ENCODE peak calls at places on chromosomes 7 and 10, in five cellular contexts. One of them, this sample, is unnamed.
A peak's percentile ranks its signal among the peaks of the same experiment; 100 is the strongest.

GRCh38 chr7:107721286-107721685 is 22.7 kb upstream of the CBLL1 start:
- DNase-seq in Calu3: no peak
- DNase-seq in H9: no peak
- DNase-seq in A549: no peak
- DNase-seq in hypothalamus: no peak
- DNase-seq in this sample: no peak

GRCh38 chr7:5396999-5397656 is 26.5 kb downstream of the TNRC18 start:
- DNase-seq in Calu3: peak; percentile 99
- DNase-seq in hypothalamus: no peak
- DNase-seq in A549: peak; percentile 96
- DNase-seq in H9: no peak
- DNase-seq in this sample: peak; percentile 98

GRCh38 chr7:120052884-120053382 is 220.0 kb upstream of the KCND2 start:
- DNase-seq in A549: no peak
- DNase-seq in hypothalamus: no peak
- DNase-seq in H9: no peak
- DNase-seq in Calu3: peak; percentile 40
- DNase-seq in this sample: no peak

GRCh38 chr10:111445709-111446108 is 368.9 kb downstream of the ADRA2A start:
- DNase-seq in A549: no peak
- DNase-seq in hypothalamus: no peak
- DNase-seq in Calu3: no peak
- DNase-seq in H9: no peak
- DNase-seq in this sample: no peak

GRCh38 chr10:89348458-89348857 is 20.7 kb downstream of the IFIT3 start:
- DNase-seq in A549: no peak
- DNase-seq in H9: no peak
- DNase-seq in hypothalamus: no peak
- DNase-seq in Calu3: no peak
- DNase-seq in this sample: peak; percentile 14

GRCh38 chr7:97418312-97418711 is 300.8 kb downstream of the SDHAF3 start:
- DNase-seq in H9: peak; percentile 39
- DNase-seq in Calu3: no peak
- DNase-seq in A549: peak; percentile 15
- DNase-seq in hypothalamus: no peak
- DNase-seq in this sample: peak; percentile 40

GRCh38 chr7:101586078-101586941 is 42.8 kb downstream of the MYL10 start:
- DNase-seq in A549: no peak
- DNase-seq in hypothalamus: no peak
- DNase-seq in H9: no peak
- DNase-seq in Calu3: no peak
- DNase-seq in this sample: no peak

GRCh38 chr7:1229334-1229935 is 3.2 kb upstream of the UNCX start:
- DNase-seq in H9: peak; percentile 49
- DNase-seq in Calu3: no peak
- DNase-seq in A549: no peak
- DNase-seq in hypothalamus: no peak
- DNase-seq in this sample: no peak

GRCh38 chr10:88080213-88080612 is 216.8 kb downstream of the PTEN start:
- DNase-seq in hypothalamus: no peak
- DNase-seq in A549: peak; percentile 37
- DNase-seq in H9: no peak
- DNase-seq in Calu3: peak; percentile 33
- DNase-seq in this sample: no peak

GRCh38 chr10:110783509-110784103 is 88.1 kb upstream of the PDCD4 start:
- DNase-seq in A549: no peak
- DNase-seq in Calu3: no peak
- DNase-seq in H9: no peak
- DNase-seq in hypothalamus: no peak
- DNase-seq in this sample: no peak

GRCh38 chr10:126006906-126007305 is 110.5 kb downstream of the FANK1 start:
- DNase-seq in A549: no peak
- DNase-seq in Calu3: no peak
- DNase-seq in H9: no peak
- DNase-seq in hypothalamus: no peak
- DNase-seq in this sample: no peak

GRCh38 chr7:4132221-4132620 is 549.9 kb upstream of the FOXK1 start:
- DNase-seq in H9: no peak
- DNase-seq in A549: no peak
- DNase-seq in Calu3: no peak
- DNase-seq in hypothalamus: no peak
- DNase-seq in this sample: no peak

GRCh38 chr10:72292223-72292691 is 18.5 kb downstream of the DDIT4 start:
- DNase-seq in Calu3: peak; percentile 90
- DNase-seq in hypothalamus: no peak
- DNase-seq in A549: peak; percentile 76
- DNase-seq in H9: no peak
- DNase-seq in this sample: no peak

GRCh38 chr10:111004016-111004415 is 72.8 kb upstream of the ADRA2A start:
- DNase-seq in Calu3: no peak
- DNase-seq in hypothalamus: no peak
- DNase-seq in A549: no peak
- DNase-seq in H9: no peak
- DNase-seq in this sample: no peak

GRCh38 chr7:132080467-132080866 is 495.8 kb downstream of the PLXNA4 start:
- DNase-seq in Calu3: no peak
- DNase-seq in hypothalamus: no peak
- DNase-seq in A549: no peak
- DNase-seq in H9: no peak
- DNase-seq in this sample: no peak

GRCh38 chr10:68212721-68213352 is 19.1 kb downstream of the ATOH7 start:
- DNase-seq in Calu3: no peak
- DNase-seq in H9: no peak
- DNase-seq in hypothalamus: no peak
- DNase-seq in A549: peak; percentile 33
- DNase-seq in this sample: peak; percentile 71

GRCh38 chr10:85888004-85888403 is 478.6 kb downstream of the GRID1 start:
- DNase-seq in Calu3: peak; percentile 21
- DNase-seq in hypothalamus: no peak
- DNase-seq in H9: no peak
- DNase-seq in A549: peak; percentile 9
- DNase-seq in this sample: no peak

GRCh38 chr10:88994034-88994433 is 3.4 kb downstream of the FAS start:
- DNase-seq in hypothalamus: no peak
- DNase-seq in Calu3: no peak
- DNase-seq in A549: no peak
- DNase-seq in H9: no peak
- DNase-seq in this sample: no peak

GRCh38 chr7:84137812-84138211 is 56.8 kb downstream of the SEMA3A start:
- DNase-seq in hypothalamus: no peak
- DNase-seq in A549: no peak
- DNase-seq in Calu3: no peak
- DNase-seq in H9: no peak
- DNase-seq in this sample: no peak

GRCh38 chr7:36315309-36315948 is 74.2 kb upstream of the ANLN start:
- DNase-seq in A549: peak; percentile 14
- DNase-seq in hypothalamus: no peak
- DNase-seq in Calu3: peak; percentile 35
- DNase-seq in H9: no peak
- DNase-seq in this sample: no peak

GRCh38 chr7:108246227-108246837 is 116.2 kb upstream of the LAMB4 start:
- DNase-seq in H9: no peak
- DNase-seq in Calu3: peak; percentile 37
- DNase-seq in hypothalamus: no peak
- DNase-seq in A549: peak; percentile 98
- DNase-seq in this sample: no peak

GRCh38 chr10:31288001-31288400 is 31.0 kb upstream of the ZEB1 start:
- DNase-seq in Calu3: no peak
- DNase-seq in A549: no peak
- DNase-seq in H9: no peak
- DNase-seq in hypothalamus: no peak
- DNase-seq in this sample: no peak

GRCh38 chr7:143285454-143285756 is 647 bp downstream of the TMEM139 start:
- DNase-seq in H9: peak; percentile 48
- DNase-seq in A549: peak; percentile 66
- DNase-seq in hypothalamus: no peak
- DNase-seq in Calu3: peak; percentile 83
- DNase-seq in this sample: no peak

This sample was measured in NAMALWA.